ENCODE peak calls at places on chromosomes 3 and 15, in nine cellular contexts. One of them, this sample, is unnamed.

GRCh38 chr3:16516695-16517481 is 3.4 kb upstream of the RFTN1 start:
- DNase-seq in adrenal gland: peak; percentile 24
- DNase-seq in heart left ventricle: peak; percentile 41
- DNase-seq in HCT116: no peak
- DNase-seq in sigmoid colon: no peak
- DNase-seq in uterus: peak; percentile 70
- DNase-seq in tibial nerve: no peak
- DNase-seq in body of pancreas: no peak
- DNase-seq in spleen: peak; percentile 84
- DNase-seq in this sample: peak; percentile 62

GRCh38 chr15:32685576-32685975 is 32.2 kb upstream of the GREM1 start:
- DNase-seq in adrenal gland: no peak
- DNase-seq in heart left ventricle: no peak
- DNase-seq in HCT116: no peak
- DNase-seq in sigmoid colon: no peak
- DNase-seq in uterus: no peak
- DNase-seq in tibial nerve: no peak
- DNase-seq in body of pancreas: no peak
- DNase-seq in spleen: no peak
- DNase-seq in this sample: no peak

GRCh38 chr3:152684279-152684678 is 150.7 kb upstream of the P2RY1 start:
- DNase-seq in adrenal gland: no peak
- DNase-seq in heart left ventricle: no peak
- DNase-seq in HCT116: no peak
- DNase-seq in sigmoid colon: no peak
- DNase-seq in uterus: no peak
- DNase-seq in tibial nerve: no peak
- DNase-seq in body of pancreas: no peak
- DNase-seq in spleen: no peak
- DNase-seq in this sample: no peak

GRCh38 chr3:105195260-105195659 is 171.4 kb upstream of the ALCAM start:
- DNase-seq in adrenal gland: peak; percentile 17
- DNase-seq in heart left ventricle: no peak
- DNase-seq in HCT116: no peak
- DNase-seq in sigmoid colon: no peak
- DNase-seq in uterus: no peak
- DNase-seq in tibial nerve: no peak
- DNase-seq in body of pancreas: no peak
- DNase-seq in spleen: no peak
- DNase-seq in this sample: no peak

GRCh38 chr3:143783856-143784370 is 64.4 kb downstream of the SLC9A9 start:
- DNase-seq in adrenal gland: no peak
- DNase-seq in heart left ventricle: no peak
- DNase-seq in HCT116: no peak
- DNase-seq in sigmoid colon: no peak
- DNase-seq in uterus: no peak
- DNase-seq in tibial nerve: no peak
- DNase-seq in body of pancreas: no peak
- DNase-seq in spleen: no peak
- DNase-seq in this sample: no peak

GRCh38 chr15:46091860-46092450 is 457.1 kb downstream of the SQOR start:
- DNase-seq in adrenal gland: peak; percentile 44
- DNase-seq in heart left ventricle: no peak
- DNase-seq in HCT116: peak; percentile 4
- DNase-seq in sigmoid colon: no peak
- DNase-seq in uterus: no peak
- DNase-seq in tibial nerve: no peak
- DNase-seq in body of pancreas: peak; percentile 32
- DNase-seq in spleen: no peak
- DNase-seq in this sample: no peak

GRCh38 chr3:128174645-128175590 is 21.6 kb downstream of the EEFSEC start:
- DNase-seq in adrenal gland: no peak
- DNase-seq in heart left ventricle: no peak
- DNase-seq in HCT116: no peak
- DNase-seq in sigmoid colon: no peak
- DNase-seq in uterus: peak; percentile 85
- DNase-seq in tibial nerve: no peak
- DNase-seq in body of pancreas: no peak
- DNase-seq in spleen: no peak
- DNase-seq in this sample: no peak

GRCh38 chr3:177179281-177180067 is 17.8 kb downstream of the TBL1XR1 start:
- DNase-seq in adrenal gland: no peak
- DNase-seq in heart left ventricle: no peak
- DNase-seq in HCT116: no peak
- DNase-seq in sigmoid colon: no peak
- DNase-seq in uterus: no peak
- DNase-seq in tibial nerve: no peak
- DNase-seq in body of pancreas: no peak
- DNase-seq in spleen: no peak
- DNase-seq in this sample: no peak

GRCh38 chr3:134190272-134190671 is 60.4 kb downstream of the RYK start:
- DNase-seq in adrenal gland: no peak
- DNase-seq in heart left ventricle: no peak
- DNase-seq in HCT116: no peak
- DNase-seq in sigmoid colon: no peak
- DNase-seq in uterus: no peak
- DNase-seq in tibial nerve: no peak
- DNase-seq in body of pancreas: no peak
- DNase-seq in spleen: no peak
- DNase-seq in this sample: no peak

GRCh38 chr3:153285194-153285641 is 123.2 kb downstream of the RAP2B start:
- DNase-seq in adrenal gland: no peak
- DNase-seq in heart left ventricle: peak; percentile 30
- DNase-seq in HCT116: no peak
- DNase-seq in sigmoid colon: no peak
- DNase-seq in uterus: no peak
- DNase-seq in tibial nerve: no peak
- DNase-seq in body of pancreas: no peak
- DNase-seq in spleen: no peak
- DNase-seq in this sample: no peak

GRCh38 chr3:174439621-174440349 is 419.3 kb upstream of the NAALADL2 start:
- DNase-seq in adrenal gland: no peak
- DNase-seq in heart left ventricle: peak; percentile 31
- DNase-seq in HCT116: peak; percentile 91
- DNase-seq in sigmoid colon: peak; percentile 72
- DNase-seq in uterus: peak; percentile 35
- DNase-seq in tibial nerve: no peak
- DNase-seq in body of pancreas: no peak
- DNase-seq in spleen: no peak
- DNase-seq in this sample: no peak

GRCh38 chr3:46135475-46135874 is 72.6 kb downstream of the CCR1 start:
- DNase-seq in adrenal gland: no peak
- DNase-seq in heart left ventricle: no peak
- DNase-seq in HCT116: no peak
- DNase-seq in sigmoid colon: no peak
- DNase-seq in uterus: no peak
- DNase-seq in tibial nerve: no peak
- DNase-seq in body of pancreas: no peak
- DNase-seq in spleen: no peak
- DNase-seq in this sample: no peak

GRCh38 chr15:26007151-26007550 is 144.0 kb upstream of the ATP10A start:
- DNase-seq in adrenal gland: no peak
- DNase-seq in heart left ventricle: no peak
- DNase-seq in HCT116: no peak
- DNase-seq in sigmoid colon: no peak
- DNase-seq in uterus: no peak
- DNase-seq in tibial nerve: no peak
- DNase-seq in body of pancreas: no peak
- DNase-seq in spleen: no peak
- DNase-seq in this sample: no peak

GRCh38 chr3:69283496-69283895 is 102.4 kb downstream of the FRMD4B start:
- DNase-seq in adrenal gland: no peak
- DNase-seq in heart left ventricle: no peak
- DNase-seq in HCT116: no peak
- DNase-seq in sigmoid colon: no peak
- DNase-seq in uterus: no peak
- DNase-seq in tibial nerve: no peak
- DNase-seq in body of pancreas: no peak
- DNase-seq in spleen: no peak
- DNase-seq in this sample: no peak

GRCh38 chr3:124607163-124607562 is 123.1 kb upstream of the UMPS start:
- DNase-seq in adrenal gland: no peak
- DNase-seq in heart left ventricle: no peak
- DNase-seq in HCT116: no peak
- DNase-seq in sigmoid colon: no peak
- DNase-seq in uterus: no peak
- DNase-seq in tibial nerve: no peak
- DNase-seq in body of pancreas: no peak
- DNase-seq in spleen: no peak
- DNase-seq in this sample: no peak

GRCh38 chr3:108089544-108089943 is 1.3 kb downstream of the CD47 start:
- DNase-seq in adrenal gland: no peak
- DNase-seq in heart left ventricle: no peak
- DNase-seq in HCT116: no peak
- DNase-seq in sigmoid colon: no peak
- DNase-seq in uterus: no peak
- DNase-seq in tibial nerve: no peak
- DNase-seq in body of pancreas: no peak
- DNase-seq in spleen: no peak
- DNase-seq in this sample: no peak

GRCh38 chr3:108091498-108092259 is 848 bp upstream of the CD47 start:
- DNase-seq in adrenal gland: no peak
- DNase-seq in heart left ventricle: no peak
- DNase-seq in HCT116: no peak
- DNase-seq in sigmoid colon: no peak
- DNase-seq in uterus: no peak
- DNase-seq in tibial nerve: no peak
- DNase-seq in body of pancreas: peak; percentile 46
- DNase-seq in spleen: no peak
- DNase-seq in this sample: no peak

GRCh38 chr3:108092556-108092955 is 1.7 kb upstream of the CD47 start:
- DNase-seq in adrenal gland: no peak
- DNase-seq in heart left ventricle: no peak
- DNase-seq in HCT116: no peak
- DNase-seq in sigmoid colon: no peak
- DNase-seq in uterus: no peak
- DNase-seq in tibial nerve: no peak
- DNase-seq in body of pancreas: no peak
- DNase-seq in spleen: no peak
- DNase-seq in this sample: no peak

GRCh38 chr3:108090066-108090700 is 648 bp downstream of the CD47 start:
- DNase-seq in adrenal gland: peak; percentile 38
- DNase-seq in heart left ventricle: peak; percentile 36
- DNase-seq in HCT116: no peak
- DNase-seq in sigmoid colon: peak; percentile 70
- DNase-seq in uterus: peak; percentile 24
- DNase-seq in tibial nerve: peak; percentile 19
- DNase-seq in body of pancreas: no peak
- DNase-seq in spleen: no peak
- DNase-seq in this sample: peak; percentile 69

GRCh38 chr3:108090701-108091497 is at the start of gene CD47:
- DNase-seq in adrenal gland: peak; percentile 95
- DNase-seq in heart left ventricle: peak; percentile 95
- DNase-seq in HCT116: peak; percentile 48
- DNase-seq in sigmoid colon: peak; percentile 97
- DNase-seq in uterus: peak; percentile 89
- DNase-seq in tibial nerve: peak; percentile 87
- DNase-seq in body of pancreas: peak; percentile 93
- DNase-seq in spleen: peak; percentile 100
- DNase-seq in this sample: peak; percentile 93
- TF ChIP-seq POLR2A in adrenal gland: peak; percentile 89
- TF ChIP-seq POLR2A in heart left ventricle: peak; percentile 19
- TF ChIP-seq POLR2A in HCT116: peak; percentile 49
- TF ChIP-seq POLR2A in sigmoid colon: peak; percentile 49
- TF ChIP-seq POLR2A in uterus: peak; percentile 90
- TF ChIP-seq POLR2A in tibial nerve: peak; percentile 84
- TF ChIP-seq POLR2A in body of pancreas: peak; percentile 87
- TF ChIP-seq POLR2A in spleen: no peak
- TF ChIP-seq POLR2A in this sample: peak; percentile 73

GRCh38 chr3:42499478-42499871 is 3.0 kb upstream of the VIPR1 start:
- DNase-seq in adrenal gland: no peak
- DNase-seq in heart left ventricle: no peak
- DNase-seq in HCT116: no peak
- DNase-seq in sigmoid colon: peak; percentile 44
- DNase-seq in uterus: peak; percentile 3
- DNase-seq in tibial nerve: no peak
- DNase-seq in body of pancreas: no peak
- DNase-seq in spleen: no peak
- DNase-seq in this sample: no peak
- H3K27me3 ChIP-seq in adrenal gland: peaks cover 13% of the 10 kb centered on the region
- H3K27me3 ChIP-seq in heart left ventricle: peaks cover 34% of the 10 kb centered on the region
- H3K27me3 ChIP-seq in HCT116: no peaks in the 10 kb centered on the region
- H3K27me3 ChIP-seq in sigmoid colon: peaks cover 37% of the 10 kb centered on the region
- H3K27me3 ChIP-seq in uterus: no peaks in the 10 kb centered on the region
- H3K27me3 ChIP-seq in tibial nerve: peaks cover 40% of the 10 kb centered on the region
- H3K27me3 ChIP-seq in body of pancreas: no peaks in the 10 kb centered on the region
- H3K27me3 ChIP-seq in spleen: peaks cover 13% of the 10 kb centered on the region
- H3K27me3 ChIP-seq in this sample: no peaks in the 10 kb centered on the region

DNA sequence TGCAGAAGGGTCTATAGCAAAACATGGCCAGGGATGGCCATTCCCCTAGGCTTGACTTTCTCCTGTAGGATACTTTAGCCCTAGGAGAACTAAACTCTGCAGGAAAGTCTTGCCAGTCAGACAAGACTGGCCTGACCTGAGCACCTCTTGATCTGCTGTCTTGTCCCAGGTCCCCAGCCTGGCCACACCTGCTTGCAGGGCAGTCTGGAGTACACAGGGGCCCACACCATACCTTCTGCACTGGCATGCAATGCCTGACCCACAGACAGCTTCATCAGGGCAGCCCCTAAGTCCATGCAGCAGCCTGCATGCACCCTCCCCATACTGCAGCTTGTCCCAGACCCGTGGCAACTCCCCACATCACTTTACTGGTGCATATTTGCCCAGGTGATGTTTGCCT is 204.6 kb downstream of the LRRC3B start:
- DNase-seq in adrenal gland: no peak
- DNase-seq in heart left ventricle: no peak
- DNase-seq in HCT116: no peak
- DNase-seq in sigmoid colon: no peak
- DNase-seq in uterus: no peak
- DNase-seq in tibial nerve: no peak
- DNase-seq in body of pancreas: no peak
- DNase-seq in spleen: no peak
- DNase-seq in this sample: no peak
- H3K9me3 ChIP-seq in adrenal gland: no peaks in the 10 kb centered on the region
- H3K9me3 ChIP-seq in heart left ventricle: peaks cover 32% of the 10 kb centered on the region
- H3K9me3 ChIP-seq in HCT116: no peaks in the 10 kb centered on the region
- H3K9me3 ChIP-seq in sigmoid colon: no peaks in the 10 kb centered on the region
- H3K9me3 ChIP-seq in uterus: no peaks in the 10 kb centered on the region
- H3K9me3 ChIP-seq in tibial nerve: peaks cover 8% of the 10 kb centered on the region
- H3K9me3 ChIP-seq in body of pancreas: no peaks in the 10 kb centered on the region
- H3K9me3 ChIP-seq in spleen: peaks cover 86% of the 10 kb centered on the region
- H3K9me3 ChIP-seq in this sample: no peaks in the 10 kb centered on the region

DNA sequence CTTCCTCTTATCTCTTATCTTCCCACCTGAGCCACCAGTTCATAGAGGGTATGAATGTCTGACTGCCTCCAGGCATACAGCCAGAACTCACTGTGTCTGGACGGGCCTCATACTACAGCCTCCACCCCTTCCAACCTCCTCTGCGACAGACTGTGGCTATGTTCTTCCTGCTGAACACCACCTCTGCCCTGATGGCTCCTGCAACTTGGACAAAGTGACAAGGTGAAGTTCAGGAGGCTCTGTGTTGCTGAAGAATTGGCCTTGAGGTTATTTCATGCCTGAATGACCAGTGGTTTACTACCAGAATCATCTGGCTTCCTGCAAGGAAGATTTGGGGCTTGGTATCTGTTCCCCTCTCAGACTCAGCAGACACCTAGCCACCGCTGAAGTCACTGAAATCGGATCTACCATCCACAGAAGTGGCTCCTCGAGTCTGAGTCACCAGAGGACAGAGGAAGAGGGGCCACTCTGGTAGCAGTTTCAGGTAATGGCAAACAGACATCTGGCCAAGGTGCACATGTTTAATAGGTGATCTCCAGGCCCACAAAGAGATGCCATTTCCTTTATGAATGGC is 14.2 kb upstream of the ULK3 start:
- DNase-seq in adrenal gland: no peak
- DNase-seq in heart left ventricle: no peak
- DNase-seq in HCT116: no peak
- DNase-seq in sigmoid colon: no peak
- DNase-seq in uterus: no peak
- DNase-seq in tibial nerve: no peak
- DNase-seq in body of pancreas: no peak
- DNase-seq in spleen: no peak
- DNase-seq in this sample: peak; percentile 35
- TF ChIP-seq POLR2A in adrenal gland: no peak
- TF ChIP-seq POLR2A in heart left ventricle: no peak
- TF ChIP-seq POLR2A in HCT116: no peak
- TF ChIP-seq POLR2A in sigmoid colon: no peak
- TF ChIP-seq POLR2A in uterus: no peak
- TF ChIP-seq POLR2A in tibial nerve: no peak
- TF ChIP-seq POLR2A in body of pancreas: no peak
- TF ChIP-seq POLR2A in spleen: no peak
- TF ChIP-seq POLR2A in this sample: no peak